ENCODE peak calls at places on chromosomes 7 and 10, in six cellular contexts. Y is H9, H is neuronal stem cell, Q is mesenchymal stem cell, M is H1, U is trophoblast cell. Z is an unnamed sample.

GRCh38 chr10:70302292-70302691 is 18.5 kb upstream of the NPFFR1 start:
- DNase-seq in Y (no peak), H (no peak), Q (peak; percentile 47), M (no peak), U (peak; percentile 33), Z (peak; percentile 58)

GRCh38 chr7:75756340-75757297 is 15.4 kb downstream of the CCL26 start:
- DNase-seq in Y (no peak), H (no peak), Q (peak; percentile 65), M (no peak), U (peak; percentile 68), Z (peak; percentile 53)

GRCh38 chr10:109429956-109430760 is 493.2 kb downstream of the XPNPEP1 start:
- DNase-seq in Y (no peak), H (no peak), Q (peak; percentile 62), M (no peak), U (no peak), Z (peak; percentile 88)

GRCh38 chr7:6420680-6421079 is 27.1 kb downstream of the DAGLB start:
- DNase-seq in Y (no peak), H (no peak), Q (no peak), M (no peak), U (no peak), Z (no peak)

GRCh38 chr10:86953747-86954680 is 3.4 kb downstream of the MMRN2 start:
- DNase-seq in Y (peak; percentile 97), H (no peak), Q (peak; percentile 92), M (peak; percentile 80), U (no peak), Z (peak; percentile 35)

GRCh38 chr10:121823993-121824463 is 103.8 kb downstream of the ATE1 start:
- DNase-seq in Y (no peak), H (peak; percentile 20), Q (peak; percentile 54), M (no peak), U (peak; percentile 59), Z (peak; percentile 46)

GRCh38 chr7:92955081-92955480 is 118.7 kb upstream of the CDK6 start:
- DNase-seq in Y (no peak), H (no peak), Q (no peak), M (no peak), U (no peak), Z (no peak)

GRCh38 chr7:120550494-120551048 is 277.6 kb downstream of the KCND2 start:
- DNase-seq in Y (no peak), H (no peak), Q (peak; percentile 68), M (no peak), U (no peak), Z (no peak)

GRCh38 chr7:80721880-80722595 is 83.6 kb downstream of the CD36 start:
- DNase-seq in Y (no peak), H (no peak), Q (peak; percentile 91), M (no peak), U (peak; percentile 78), Z (peak; percentile 92)

GRCh38 chr7:96521068-96521629 is 188.5 kb downstream of the SEM1 start:
- DNase-seq in Y (no peak), H (no peak), Q (no peak), M (no peak), U (no peak), Z (no peak)

GRCh38 chr10:48792687-48793096 is 108.0 kb downstream of the WDFY4 start:
- DNase-seq in Y (no peak), H (no peak), Q (no peak), M (no peak), U (no peak), Z (peak; percentile 70)

GRCh38 chr7:1845536-1846311 is 175.6 kb downstream of the ELFN1 start:
- DNase-seq in Y (no peak), H (no peak), Q (no peak), M (no peak), U (no peak), Z (no peak)

GRCh38 chr10:55820478-55820877 is 540.6 kb downstream of the ZWINT start:
- DNase-seq in Y (no peak), H (no peak), Q (no peak), M (no peak), U (no peak), Z (no peak)

GRCh38 chr10:95170790-95171189 is 23.2 kb upstream of the ACSM6 start:
- DNase-seq in Y (no peak), H (no peak), Q (no peak), M (no peak), U (no peak), Z (no peak)

GRCh38 chr10:26890956-26891355 is 30.2 kb upstream of the ABI1 start:
- DNase-seq in Y (peak; percentile 72), H (peak; percentile 45), Q (peak; percentile 73), M (peak; percentile 66), U (peak; percentile 89), Z (peak; percentile 66)

GRCh38 chr10:69087600-69088470 is at the start of gene SRGN:
- DNase-seq in Y (no peak), H (no peak), Q (no peak), M (no peak), U (peak; percentile 87), Z (peak; percentile 62)

GRCh38 chr7:51022821-51023220 is 240.1 kb upstream of the GRB10 start:
- DNase-seq in Y (no peak), H (no peak), Q (no peak), M (peak; percentile 14), U (peak; percentile 87), Z (no peak)

GRCh38 chr7:108771853-108772252 is 202.2 kb downstream of the DNAJB9 start:
- DNase-seq in Y (no peak), H (no peak), Q (no peak), M (no peak), U (peak; percentile 2), Z (no peak)

GRCh38 chr10:15661574-15661973 is 58.1 kb downstream of the ITGA8 start:
- DNase-seq in Y (no peak), H (no peak), Q (no peak), M (no peak), U (no peak), Z (no peak)

GRCh38 chr10:95196053-95196452 is 2.0 kb downstream of the ACSM6 start:
- DNase-seq in Y (peak; percentile 64), H (peak; percentile 12), Q (no peak), M (no peak), U (no peak), Z (peak; percentile 12)

GRCh38 chr10:125146791-125147604 is 13.4 kb downstream of the CTBP2 start:
- DNase-seq in Y (peak; percentile 26), H (no peak), Q (peak; percentile 63), M (no peak), U (peak; percentile 87), Z (peak; percentile 65)

GRCh38 chr10:129784891-129785290 is 179.2 kb downstream of the EBF3 start:
- DNase-seq in Y (no peak), H (no peak), Q (no peak), M (no peak), U (no peak), Z (no peak)

GRCh38 chr10:86967481-86967941 is 771 bp upstream of the ADIRF start:
- DNase-seq in Y (no peak), H (no peak), Q (no peak), M (no peak), U (no peak), Z (no peak)

GRCh38 chr10:100183482-100183881 is 2.3 kb downstream of the ERLIN1 start:
- DNase-seq in Y (no peak), H (no peak), Q (peak; percentile 44), M (no peak), U (peak; percentile 95), Z (peak; percentile 10)

GRCh38 chr7:30572212-30572839 is 22.4 kb upstream of the GARS1 start:
- DNase-seq in Y (no peak), H (no peak), Q (no peak), M (no peak), U (no peak), Z (no peak)

GRCh38 chr10:84352251-84352842 is 24.0 kb downstream of the CCSER2 start:
- DNase-seq in Y (peak; percentile 81), H (peak; percentile 31), Q (peak; percentile 70), M (peak; percentile 74), U (peak; percentile 74), Z (peak; percentile 72)

GRCh38 chr7:9231683-9232082 is 798.3 kb downstream of the NXPH1 start:
- DNase-seq in Y (no peak), H (no peak), Q (no peak), M (no peak), U (no peak), Z (no peak)

DNA sequence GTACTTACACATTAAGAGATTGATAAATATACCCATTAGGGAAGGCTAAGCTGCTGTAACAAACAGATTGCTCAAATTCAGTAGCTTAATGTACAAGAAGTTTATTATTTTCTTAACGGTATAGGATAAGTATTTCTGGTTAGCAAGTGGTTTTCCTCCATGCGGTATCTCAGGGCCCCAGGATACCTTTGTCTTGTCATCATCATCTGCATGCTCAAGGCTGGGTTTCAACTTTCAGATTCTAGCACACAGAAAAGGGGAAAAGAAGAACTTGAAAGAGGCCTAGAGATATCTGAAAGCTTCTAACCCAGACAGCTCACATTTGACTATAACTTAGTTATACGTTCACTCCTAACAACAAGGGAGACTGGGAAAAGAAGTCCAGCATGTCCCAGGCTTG is 11.8 kb upstream of the GALNT17 start:
- DNase-seq in Y (no peak), H (no peak), Q (no peak), M (no peak), U (no peak), Z (no peak)
- H4K91ac ChIP-seq in Y (no peak overlapping the region), H (no peak overlapping the region), Q (no peak overlapping the region), M (no peak overlapping the region), U (no peak overlapping the region), Z (no peak overlapping the region)

GRCh38 chr10:123784216-123784615 is 107.4 kb downstream of the CPXM2 start:
- DNase-seq in Y (no peak), H (no peak), Q (no peak), M (no peak), U (no peak), Z (no peak)

GRCh38 chr10:123784636-123785035 is 107.0 kb downstream of the CPXM2 start:
- DNase-seq in Y (no peak), H (no peak), Q (no peak), M (no peak), U (no peak), Z (no peak)

GRCh38 chr10:123781956-123782500 is 109.6 kb downstream of the CPXM2 start:
- DNase-seq in Y (no peak), H (peak; percentile 17), Q (no peak), M (no peak), U (peak; percentile 93), Z (no peak)

GRCh38 chr10:123782549-123782948 is 109.1 kb downstream of the CPXM2 start:
- DNase-seq in Y (no peak), H (no peak), Q (no peak), M (no peak), U (peak; percentile 56), Z (no peak)

GRCh38 chr10:123783296-123783695 is 108.3 kb downstream of the CPXM2 start:
- DNase-seq in Y (no peak), H (no peak), Q (no peak), M (no peak), U (no peak), Z (no peak)
- H4K91ac ChIP-seq in Y (no peak overlapping the region), H (no peak overlapping the region), Q (no peak overlapping the region), M (no peak overlapping the region), U (no peak overlapping the region), Z (no peak overlapping the region)

GRCh38 chr10:14360515-14360914 is 29.8 kb upstream of the FRMD4A start:
- DNase-seq in Y (no peak), H (no peak), Q (no peak), M (no peak), U (no peak), Z (no peak)
- H4K91ac ChIP-seq in Y (no peak overlapping the region), H (no peak overlapping the region), Q (no peak overlapping the region), M (no peak overlapping the region), U (no peak overlapping the region), Z (no peak overlapping the region)

DNA sequence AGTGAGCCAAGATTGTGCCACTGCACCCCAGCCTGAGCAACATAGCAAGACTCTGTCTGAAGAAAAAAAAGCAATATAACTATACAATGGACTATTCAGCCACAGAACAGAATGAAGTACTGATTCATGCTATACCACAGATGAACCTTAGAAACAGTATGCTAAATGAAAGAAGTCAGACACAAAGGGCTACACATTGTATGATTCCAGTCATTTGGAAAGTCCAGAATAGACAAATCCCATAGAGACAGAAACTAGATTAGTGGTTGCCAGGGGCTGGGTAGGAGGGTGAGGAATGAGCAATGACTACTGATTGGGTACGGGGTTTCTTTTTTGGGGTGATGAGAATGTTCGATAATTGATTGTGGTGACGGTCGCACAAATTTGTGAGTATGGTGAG is 9.6 kb upstream of the CFAP70 start:
- DNase-seq in Y (no peak), H (no peak), Q (no peak), M (no peak), U (no peak), Z (no peak)
- H4K91ac ChIP-seq in Y (no peak overlapping the region), H (no peak overlapping the region), Q (no peak overlapping the region), M (no peak overlapping the region), U (no peak overlapping the region), Z (no peak overlapping the region)